ENCODE peak calls at places on chromosomes 1 and 21, in four cellular contexts. J, X, I and E are unnamed samples.

GRCh38 chr21:46153259-46154154 is 1.9 kb downstream of the FTCD start:
- DNase-seq in J (peak), I (peak), X (peak), E (no peak)

GRCh38 chr1:221032616-221033342 is 153.5 kb downstream of the HLX start:
- DNase-seq in X (no peak), I (no peak), J (no peak), E (no peak)

GRCh38 chr1:119081267-119081666 is 59.2 kb downstream of the WARS2 start:
- DNase-seq in I (no peak), X (no peak), J (no peak), E (no peak)

GRCh38 chr1:194940336-194940735 is 1667.9 kb downstream of the KCNT2 start:
- DNase-seq in I (no peak), X (no peak), J (no peak), E (no peak)

GRCh38 chr1:160711528-160712311 is at the start of gene CD48:
- DNase-seq in X (no peak), I (no peak), J (no peak), E (no peak)

GRCh38 chr1:244054247-244054923 is 3.3 kb downstream of the ZBTB18 start:
- DNase-seq in J (no peak), X (no peak), I (no peak), E (no peak)

GRCh38 chr1:21931171-21932093 is 5.7 kb downstream of the HSPG2 start:
- DNase-seq in X (peak), I (peak), J (peak), E (peak)

GRCh38 chr1:221667504-221667903 is 74.4 kb downstream of the DUSP10 start:
- DNase-seq in I (no peak), J (peak), X (no peak), E (peak)

GRCh38 chr1:196897158-196897828 is 9.4 kb downstream of the CFHR4 start:
- DNase-seq in I (peak), X (no peak), J (no peak), E (no peak)

GRCh38 chr1:21635138-21635535 is 34.0 kb downstream of the RAP1GAP start:
- DNase-seq in I (no peak), X (no peak), J (no peak), E (no peak)

GRCh38 chr1:33348676-33349080 is 27.8 kb upstream of the A3GALT2 start:
- DNase-seq in I (no peak), X (no peak), J (no peak), E (no peak)

GRCh38 chr1:199449221-199449620 is 578.3 kb upstream of the NR5A2 start:
- DNase-seq in J (no peak), I (no peak), X (no peak), E (no peak)

GRCh38 chr1:80799457-80799856 is 1001.3 kb upstream of the ADGRL2 start:
- DNase-seq in I (no peak), X (no peak), J (no peak), E (no peak)

GRCh38 chr1:246367046-246367445 is 140.0 kb downstream of the SMYD3 start:
- DNase-seq in J (no peak), I (no peak), X (no peak), E (no peak)

GRCh38 chr21:39681257-39681656 is 63.7 kb upstream of the IGSF5 start:
- DNase-seq in X (no peak), I (no peak), J (no peak), E (peak)

GRCh38 chr1:24141311-24141997 is 1.5 kb downstream of the IL22RA1 start:
- DNase-seq in J (no peak), X (no peak), I (peak), E (no peak)

GRCh38 chr1:86998280-86998679 is 83.8 kb downstream of the HS2ST1 start:
- DNase-seq in X (no peak), J (no peak), I (no peak), E (no peak)

GRCh38 chr1:63795455-63795854 is 21.6 kb downstream of the ROR1 start:
- DNase-seq in I (no peak), X (no peak), J (no peak), E (no peak)

GRCh38 chr1:11138952-11139351 is 39.3 kb upstream of the EXOSC10 start:
- DNase-seq in J (no peak), X (no peak), I (no peak), E (peak)

GRCh38 chr1:59704721-59705120 is 110.0 kb upstream of the HOOK1 start:
- DNase-seq in I (no peak), X (no peak), J (no peak), E (no peak)

GRCh38 chr1:245096330-245097066 is 58.3 kb upstream of the KIF26B start:
- DNase-seq in J (no peak), X (no peak), I (no peak), E (no peak)

GRCh38 chr1:189269011-189269410 is 1208.7 kb downstream of the BRINP3 start:
- DNase-seq in J (no peak), X (no peak), I (no peak), E (no peak)

GRCh38 chr1:158078569-158079080 is 85.2 kb downstream of the KIRREL1 start:
- DNase-seq in J (no peak), X (no peak), I (no peak), E (no peak)

GRCh38 chr1:19323987-19324664 is 12.0 kb downstream of the SLC66A1 start:
- DNase-seq in I (no peak), X (no peak), J (no peak), E (no peak)

GRCh38 chr1:230899845-230900251 is 31.5 kb upstream of the C1orf198 start:
- DNase-seq in J (no peak), X (no peak), I (no peak), E (no peak)

GRCh38 chr1:31859044-31859443 is 43.2 kb upstream of the SPOCD1 start:
- DNase-seq in J (no peak), X (no peak), I (no peak), E (no peak)

GRCh38 chr1:31861346-31861745 is 45.5 kb upstream of the SPOCD1 start:
- DNase-seq in J (no peak), I (no peak), X (no peak), E (no peak)

GRCh38 chr1:31860576-31860975 is 44.8 kb upstream of the SPOCD1 start:
- DNase-seq in I (no peak), J (no peak), X (no peak), E (no peak)

GRCh38 chr1:31857863-31858262 is 42.0 kb upstream of the SPOCD1 start:
- DNase-seq in X (no peak), I (no peak), J (no peak), E (no peak)

GRCh38 chr1:31859719-31860118 is 43.9 kb upstream of the SPOCD1 start:
- DNase-seq in X (no peak), J (no peak), I (no peak), E (no peak)
- TF ChIP-seq CTCF in X (no peak), J (no peak), I (no peak), E (no peak)

GRCh38 chr1:213017447-213018273 is 2.0 kb upstream of the ANGEL2 start:
- DNase-seq in I (no peak), X (no peak), J (no peak), E (no peak)
- TF ChIP-seq CTCF in I (no peak), X (no peak), J (no peak), E (no peak)

GRCh38 chr1:211648980-211649934 is 26.2 kb downstream of the NEK2 start:
- DNase-seq in I (peak), X (peak), J (peak), E (no peak)
- TF ChIP-seq CTCF in I (peak), X (peak), J (peak), E (peak)

DNA sequence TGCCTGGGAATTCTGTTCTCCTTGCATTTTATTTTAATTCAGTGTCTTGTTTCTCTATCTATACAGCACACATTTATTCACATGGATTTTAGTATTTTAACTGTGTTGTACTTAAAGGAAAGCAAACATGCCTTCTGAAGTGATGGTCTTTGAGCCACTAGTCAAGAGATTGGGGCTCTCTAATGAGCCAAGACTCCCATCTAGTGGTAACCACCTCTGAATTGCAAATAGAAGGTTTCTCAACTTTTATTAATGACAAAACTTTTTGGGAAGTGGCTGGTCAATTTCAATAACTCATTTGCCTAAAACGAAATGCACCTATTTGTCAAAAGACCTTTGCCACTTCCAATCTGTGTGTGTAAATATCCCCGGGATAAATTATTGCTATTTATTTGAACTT is 199.6 kb downstream of the LTN1 start:
- DNase-seq in J (no peak), X (no peak), I (no peak), E (peak)
- TF ChIP-seq CTCF in J (no peak), X (peak), I (peak), E (peak)

GRCh38 chr1:228166170-228166936 is 749 bp downstream of the IBA57 start:
- DNase-seq in J (peak), X (peak), I (no peak), E (peak)
- TF ChIP-seq CTCF in J (peak), X (peak), I (peak), E (peak)

GRCh38 chr1:203306089-203306969 is 1.0 kb downstream of the BTG2 start:
- DNase-seq in J (peak), X (peak), I (peak), E (peak)
- TF ChIP-seq CTCF in J (no peak), X (no peak), I (no peak), E (peak)

GRCh38 chr1:114035304-114035700 is 56.0 kb downstream of the OLFML3 start:
- DNase-seq in J (no peak), X (no peak), I (no peak), E (no peak)

GRCh38 chr1:114033961-114034360 is 54.7 kb downstream of the OLFML3 start:
- DNase-seq in X (no peak), J (no peak), I (no peak), E (peak)

GRCh38 chr1:114032271-114033218 is 53.3 kb downstream of the OLFML3 start:
- DNase-seq in I (no peak), J (no peak), X (no peak), E (peak)

GRCh38 chr1:114034561-114035303 is 55.5 kb downstream of the OLFML3 start:
- DNase-seq in X (no peak), I (no peak), J (no peak), E (no peak)

DNA sequence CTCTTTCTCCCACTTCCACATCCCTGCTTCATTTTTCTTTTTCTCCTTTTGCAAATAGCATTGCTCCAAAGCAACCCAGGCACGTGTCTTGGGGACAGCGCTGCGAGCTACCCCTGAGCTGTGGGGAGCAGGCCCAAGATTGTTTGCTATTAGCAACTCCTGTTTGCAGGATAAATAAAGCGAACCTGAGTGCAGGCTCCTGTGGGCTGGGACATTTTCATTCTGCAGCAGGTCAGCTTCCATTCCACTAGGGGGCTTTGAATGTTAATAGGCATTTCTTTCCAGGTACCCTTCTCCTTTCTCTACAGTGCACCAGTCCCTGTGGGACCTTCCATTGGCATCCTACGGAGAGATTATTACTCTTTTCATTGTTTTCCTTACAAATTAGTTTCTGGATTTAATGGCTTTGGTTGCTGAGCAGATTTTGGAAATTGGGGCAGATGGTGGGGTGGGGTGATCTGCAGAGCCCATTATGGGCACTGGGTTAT is 54.0 kb downstream of the OLFML3 start:
- DNase-seq in X (no peak), J (no peak), I (no peak), E (peak)
- TF ChIP-seq CTCF in X (peak), J (no peak), I (peak), E (peak)

GRCh38 chr1:20507564-20508410 is at the start of gene MUL1:
- DNase-seq in I (peak), J (peak), X (peak), E (peak)
- TF ChIP-seq CTCF in I (no peak), J (no peak), X (no peak), E (no peak)